ENCODE peak calls at places on chromosome 10, in four cellular contexts. One of them, this sample, is unnamed.

GRCh38 chr10:78986419-78986818 is 82.3 kb upstream of the ZMIZ1 start:
- DNase-seq in dorsolateral prefrontal cortex: no peak
- DNase-seq in testis: no peak
- DNase-seq in GM23338: no peak
- DNase-seq in this sample: no peak

GRCh38 chr10:132836832-132837540 is 51.0 kb upstream of the NKX6-2 start:
- DNase-seq in GM23338: peak; percentile 73
- DNase-seq in testis: peak; percentile 43
- DNase-seq in dorsolateral prefrontal cortex: no peak
- DNase-seq in this sample: no peak

GRCh38 chr10:68099736-68100135 is 9.6 kb upstream of the MYPN start:
- DNase-seq in dorsolateral prefrontal cortex: no peak
- DNase-seq in GM23338: no peak
- DNase-seq in testis: no peak
- DNase-seq in this sample: no peak

GRCh38 chr10:43199088-43199683 is 60.9 kb downstream of the CSGALNACT2 start:
- DNase-seq in dorsolateral prefrontal cortex: no peak
- DNase-seq in testis: no peak
- DNase-seq in GM23338: no peak
- DNase-seq in this sample: no peak

GRCh38 chr10:68106656-68107055 is 2.6 kb upstream of the MYPN start:
- DNase-seq in GM23338: no peak
- DNase-seq in dorsolateral prefrontal cortex: no peak
- DNase-seq in testis: no peak
- DNase-seq in this sample: no peak

GRCh38 chr10:35447693-35448407 is 111.5 kb downstream of the CCNY start:
- DNase-seq in dorsolateral prefrontal cortex: no peak
- DNase-seq in testis: peak; percentile 39
- DNase-seq in GM23338: peak; percentile 53
- DNase-seq in this sample: no peak

GRCh38 chr10:99368646-99369045 is 39.5 kb downstream of the CNNM1 start:
- DNase-seq in testis: no peak
- DNase-seq in dorsolateral prefrontal cortex: no peak
- DNase-seq in GM23338: no peak
- DNase-seq in this sample: no peak

GRCh38 chr10:96833220-96834001 is 1.3 kb downstream of the LCOR start:
- DNase-seq in GM23338: peak; percentile 73
- DNase-seq in testis: peak; percentile 24
- DNase-seq in dorsolateral prefrontal cortex: no peak
- DNase-seq in this sample: peak; percentile 27

GRCh38 chr10:17518338-17518737 is 63.9 kb upstream of the ST8SIA6 start:
- DNase-seq in GM23338: no peak
- DNase-seq in dorsolateral prefrontal cortex: no peak
- DNase-seq in testis: no peak
- DNase-seq in this sample: no peak

GRCh38 chr10:11325817-11326216 is 285.6 kb downstream of the USP6NL start:
- DNase-seq in dorsolateral prefrontal cortex: no peak
- DNase-seq in GM23338: no peak
- DNase-seq in testis: no peak
- DNase-seq in this sample: no peak

GRCh38 chr10:114380060-114380459 is 24.2 kb downstream of the AFAP1L2 start:
- DNase-seq in testis: no peak
- DNase-seq in GM23338: no peak
- DNase-seq in dorsolateral prefrontal cortex: no peak
- DNase-seq in this sample: no peak

GRCh38 chr10:127347202-127347959 is 151.0 kb upstream of the INSYN2A start:
- DNase-seq in dorsolateral prefrontal cortex: no peak
- DNase-seq in testis: no peak
- DNase-seq in GM23338: no peak
- DNase-seq in this sample: no peak

GRCh38 chr10:115956225-115957009 is 316.6 kb downstream of the GFRA1 start:
- DNase-seq in GM23338: no peak
- DNase-seq in testis: no peak
- DNase-seq in dorsolateral prefrontal cortex: no peak
- DNase-seq in this sample: no peak

GRCh38 chr10:89398003-89398749 is 5.8 kb downstream of the IFIT1 start:
- DNase-seq in testis: no peak
- DNase-seq in dorsolateral prefrontal cortex: no peak
- DNase-seq in GM23338: no peak
- DNase-seq in this sample: no peak

GRCh38 chr10:132078746-132079345 is 13.1 kb downstream of the JAKMIP3 start:
- DNase-seq in testis: no peak
- DNase-seq in dorsolateral prefrontal cortex: peak; percentile 39
- DNase-seq in GM23338: peak; percentile 36
- DNase-seq in this sample: no peak

GRCh38 chr10:98098247-98098646 is 36.2 kb upstream of the R3HCC1L start:
- DNase-seq in GM23338: no peak
- DNase-seq in testis: no peak
- DNase-seq in dorsolateral prefrontal cortex: no peak
- DNase-seq in this sample: no peak

GRCh38 chr10:87925570-87925969 is 62.1 kb downstream of the PTEN start:
- DNase-seq in testis: no peak
- DNase-seq in dorsolateral prefrontal cortex: no peak
- DNase-seq in GM23338: no peak
- DNase-seq in this sample: no peak

GRCh38 chr10:84194424-84195043 is at the start of gene CDHR1:
- DNase-seq in testis: peak; percentile 31
- DNase-seq in GM23338: peak; percentile 85
- DNase-seq in dorsolateral prefrontal cortex: no peak
- DNase-seq in this sample: peak; percentile 52

GRCh38 chr10:95125582-95125981 is 56.3 kb upstream of the CYP2C8 start:
- DNase-seq in testis: no peak
- DNase-seq in dorsolateral prefrontal cortex: no peak
- DNase-seq in GM23338: no peak
- DNase-seq in this sample: no peak

GRCh38 chr10:110566472-110567200 is 859 bp upstream of the SMC3 start:
- DNase-seq in GM23338: peak; percentile 18
- DNase-seq in testis: no peak
- DNase-seq in dorsolateral prefrontal cortex: no peak
- DNase-seq in this sample: no peak

GRCh38 chr10:44731271-44731670 is 179.9 kb upstream of the TMEM72 start:
- DNase-seq in dorsolateral prefrontal cortex: no peak
- DNase-seq in testis: no peak
- DNase-seq in GM23338: no peak
- DNase-seq in this sample: no peak

GRCh38 chr10:132875435-132875834 is 66.9 kb downstream of the CFAP46 start:
- DNase-seq in GM23338: no peak
- DNase-seq in dorsolateral prefrontal cortex: peak; percentile 12
- DNase-seq in testis: no peak
- DNase-seq in this sample: no peak

GRCh38 chr10:52644678-52645434 is 127.7 kb downstream of the MBL2 start:
- DNase-seq in testis: peak; percentile 69
- DNase-seq in dorsolateral prefrontal cortex: no peak
- DNase-seq in GM23338: peak; percentile 77
- DNase-seq in this sample: peak; percentile 2

GRCh38 chr10:1420663-1421362 is 316.5 kb downstream of the ADARB2 start:
- DNase-seq in dorsolateral prefrontal cortex: peak; percentile 79
- DNase-seq in GM23338: peak; percentile 94
- DNase-seq in testis: peak; percentile 66
- DNase-seq in this sample: peak; percentile 61

GRCh38 chr10:25038303-25038702 is 21.9 kb downstream of the THNSL1 start:
- DNase-seq in dorsolateral prefrontal cortex: no peak
- DNase-seq in GM23338: no peak
- DNase-seq in testis: no peak
- DNase-seq in this sample: no peak

GRCh38 chr10:131789516-131789915 is 111.3 kb upstream of the PPP2R2D start:
- DNase-seq in dorsolateral prefrontal cortex: no peak
- DNase-seq in GM23338: no peak
- DNase-seq in testis: no peak
- DNase-seq in this sample: no peak

GRCh38 chr10:110780704-110781103 is 91.0 kb upstream of the PDCD4 start:
- DNase-seq in dorsolateral prefrontal cortex: no peak
- DNase-seq in testis: no peak
- DNase-seq in GM23338: no peak
- DNase-seq in this sample: no peak

GRCh38 chr10:63197304-63198092 is 64.4 kb downstream of the NRBF2 start:
- DNase-seq in GM23338: no peak
- DNase-seq in testis: no peak
- DNase-seq in dorsolateral prefrontal cortex: no peak
- DNase-seq in this sample: no peak

GRCh38 chr10:119090968-119091367 is 10.4 kb upstream of the EIF3A start:
- DNase-seq in GM23338: no peak
- DNase-seq in testis: no peak
- DNase-seq in dorsolateral prefrontal cortex: no peak
- DNase-seq in this sample: no peak

GRCh38 chr10:11424456-11425287 is 186.8 kb downstream of the USP6NL start:
- DNase-seq in testis: peak; percentile 77
- DNase-seq in GM23338: peak; percentile 87
- DNase-seq in dorsolateral prefrontal cortex: peak; percentile 39
- DNase-seq in this sample: no peak

GRCh38 chr10:99329238-99329890 is at the start of gene CNNM1:
- DNase-seq in GM23338: peak; percentile 73
- DNase-seq in dorsolateral prefrontal cortex: peak; percentile 72
- DNase-seq in testis: peak; percentile 81
- DNase-seq in this sample: peak; percentile 89

GRCh38 chr10:43892062-43892765 is 243.5 kb upstream of the ZNF32 start:
- DNase-seq in dorsolateral prefrontal cortex: no peak
- DNase-seq in testis: no peak
- DNase-seq in GM23338: no peak
- DNase-seq in this sample: no peak

GRCh38 chr10:69335063-69335587 is 56.8 kb downstream of the HK1 start:
- DNase-seq in GM23338: no peak
- DNase-seq in testis: peak; percentile 32
- DNase-seq in dorsolateral prefrontal cortex: peak; percentile 46
- DNase-seq in this sample: peak; percentile 20

GRCh38 chr10:53003094-53003493 is 230.5 kb upstream of the MBL2 start:
- DNase-seq in dorsolateral prefrontal cortex: no peak
- DNase-seq in GM23338: no peak
- DNase-seq in testis: no peak
- DNase-seq in this sample: no peak

DNA sequence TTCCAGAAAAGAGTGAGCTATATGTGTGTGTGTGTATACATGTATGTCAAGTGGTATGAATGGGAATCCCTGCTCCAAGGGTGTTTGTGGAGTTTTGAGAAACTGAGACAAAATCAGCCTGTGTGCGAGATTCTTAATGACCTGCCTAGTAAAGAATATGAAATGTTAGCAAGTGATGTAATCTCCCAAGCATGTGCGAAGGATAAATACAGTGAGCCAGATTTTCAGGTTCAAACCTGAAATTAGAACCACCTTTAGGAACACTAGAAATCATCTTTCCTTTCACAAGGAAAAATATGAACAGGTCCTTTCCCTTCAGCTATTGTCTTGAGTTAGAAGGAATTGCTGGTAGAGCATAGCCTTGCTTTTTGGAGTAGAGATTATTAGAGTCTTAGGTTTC is 457.6 kb downstream of the LRMDA start:
- DNase-seq in GM23338: no peak
- DNase-seq in dorsolateral prefrontal cortex: no peak
- DNase-seq in testis: no peak
- DNase-seq in this sample: no peak
- H3K27ac ChIP-seq in GM23338: no peak overlapping the region
- H3K27ac ChIP-seq in dorsolateral prefrontal cortex: no peak overlapping the region
- H3K27ac ChIP-seq in testis: no peak overlapping the region
- H3K27ac ChIP-seq in this sample: no peak overlapping the region

GRCh38 chr10:103637855-103638561 is 144.5 kb downstream of the NEURL1 start:
- DNase-seq in GM23338: no peak
- DNase-seq in testis: peak; percentile 83
- DNase-seq in dorsolateral prefrontal cortex: peak; percentile 69
- DNase-seq in this sample: peak; percentile 60

GRCh38 chr10:103636492-103636891 is 143.0 kb downstream of the NEURL1 start:
- DNase-seq in GM23338: peak; percentile 73
- DNase-seq in dorsolateral prefrontal cortex: no peak
- DNase-seq in testis: no peak
- DNase-seq in this sample: no peak

GRCh38 chr10:103635580-103635979 is 142.1 kb downstream of the NEURL1 start:
- DNase-seq in dorsolateral prefrontal cortex: no peak
- DNase-seq in GM23338: no peak
- DNase-seq in testis: no peak
- DNase-seq in this sample: no peak

GRCh38 chr10:103638948-103639347 is 145.4 kb downstream of the NEURL1 start:
- DNase-seq in dorsolateral prefrontal cortex: no peak
- DNase-seq in testis: no peak
- DNase-seq in GM23338: no peak
- DNase-seq in this sample: no peak

GRCh38 chr10:103636996-103637395 is 143.5 kb downstream of the NEURL1 start:
- DNase-seq in testis: no peak
- DNase-seq in dorsolateral prefrontal cortex: no peak
- DNase-seq in GM23338: no peak
- DNase-seq in this sample: no peak
- H3K27ac ChIP-seq in testis: no peak overlapping the region
- H3K27ac ChIP-seq in dorsolateral prefrontal cortex: peak overlapping the region; percentile 41
- H3K27ac ChIP-seq in GM23338: peak overlapping the region; percentile 75
- H3K27ac ChIP-seq in this sample: peak overlapping the region; percentile 3

GRCh38 chr10:62050627-62050924 is 149.1 kb downstream of the ARID5B start:
- DNase-seq in dorsolateral prefrontal cortex: no peak
- DNase-seq in GM23338: no peak
- DNase-seq in testis: no peak
- DNase-seq in this sample: no peak
- H3K27ac ChIP-seq in dorsolateral prefrontal cortex: peak overlapping the region; percentile 73
- H3K27ac ChIP-seq in GM23338: no peak overlapping the region
- H3K27ac ChIP-seq in testis: peak overlapping the region; percentile 96
- H3K27ac ChIP-seq in this sample: peak overlapping the region; percentile 56

GRCh38 chr10:70498970-70499828 is 20.6 kb downstream of the PALD1 start:
- DNase-seq in testis: no peak
- DNase-seq in GM23338: peak; percentile 40
- DNase-seq in dorsolateral prefrontal cortex: no peak
- DNase-seq in this sample: no peak
- H3K27ac ChIP-seq in testis: no peak overlapping the region
- H3K27ac ChIP-seq in GM23338: peak overlapping the region; percentile 55
- H3K27ac ChIP-seq in dorsolateral prefrontal cortex: peak overlapping the region; percentile 47
- H3K27ac ChIP-seq in this sample: peak overlapping the region; percentile 52